ENCODE peak calls at places on chromosomes 11 and 22, in seven cellular contexts. L is fibroblast of lung, Q is ascending aorta, H is cardiac fibroblast, O is psoas muscle, E is fibroblast of mammary gland, N is cardiac muscle cell. J is an unnamed sample.

GRCh38 chr11:87219266-87219665 is 181.5 kb downstream of the TMEM135 start:
- DNase-seq in E (no peak), N (peak), H (peak), Q (no peak), L (peak), O (no peak), J (no peak)

GRCh38 chr11:112770487-112770886 is 190.7 kb upstream of the NCAM1 start:
- DNase-seq in O (peak), H (no peak), L (no peak), E (no peak), Q (no peak), N (no peak), J (no peak)

GRCh38 chr11:86341382-86341781 is 33.3 kb upstream of the CCDC81 start:
- DNase-seq in N (no peak), L (no peak), H (no peak), O (no peak), E (no peak), Q (no peak), J (no peak)

GRCh38 chr11:37907461-37908223 is 1309.6 kb upstream of the RAG2 start:
- DNase-seq in O (no peak), L (no peak), E (no peak), Q (no peak), H (no peak), N (no peak), J (no peak)

GRCh38 chr11:33615751-33616150 is 84.9 kb downstream of the C11orf91 start:
- DNase-seq in E (no peak), O (no peak), H (no peak), L (no peak), N (no peak), Q (no peak), J (no peak)

GRCh38 chr11:88292156-88292844 is 45.2 kb downstream of the CTSC start:
- DNase-seq in L (peak), N (peak), H (peak), O (no peak), E (peak), Q (no peak), J (no peak)

GRCh38 chr22:39526736-39527171 is 5.8 kb downstream of the RPS19BP1 start:
- DNase-seq in N (no peak), O (peak), Q (no peak), H (no peak), L (no peak), E (no peak), J (no peak)

GRCh38 chr11:15893080-15893492 is 463.3 kb downstream of the SOX6 start:
- DNase-seq in L (peak), E (peak), Q (no peak), N (no peak), H (peak), O (no peak), J (peak)

GRCh38 chr11:48034926-48035876 is 54.8 kb downstream of the PTPRJ start:
- DNase-seq in N (no peak), H (peak), E (peak), O (peak), L (no peak), Q (peak), J (no peak)

GRCh38 chr11:72813740-72814138 is 472 bp upstream of the ATG16L2 start:
- DNase-seq in Q (peak), O (peak), H (peak), L (peak), E (peak), N (peak), J (no peak)

GRCh38 chr11:48538991-48539390 is 50.4 kb downstream of the OR4A47 start:
- DNase-seq in E (no peak), Q (no peak), H (no peak), L (no peak), N (no peak), O (no peak), J (no peak)

GRCh38 chr11:14413307-14414072 is 54.5 kb upstream of the RRAS2 start:
- DNase-seq in L (peak), H (peak), O (peak), N (no peak), Q (peak), E (peak), J (no peak)

GRCh38 chr11:48341466-48341865 is 16.7 kb downstream of the OR4C3 start:
- DNase-seq in N (no peak), E (no peak), L (no peak), H (no peak), Q (no peak), O (no peak), J (no peak)

GRCh38 chr11:71165771-71166170 is 86.6 kb downstream of the SHANK2 start:
- DNase-seq in N (no peak), Q (peak), L (no peak), H (no peak), E (no peak), O (no peak), J (no peak)

GRCh38 chr11:79308429-79308828 is 132.4 kb downstream of the TENM4 start:
- DNase-seq in H (no peak), O (no peak), Q (no peak), E (no peak), N (no peak), L (no peak), J (no peak)

GRCh38 chr11:134617360-134617759 is 205.3 kb upstream of the B3GAT1 start:
- DNase-seq in N (no peak), Q (no peak), H (no peak), L (no peak), E (no peak), O (no peak), J (no peak)

GRCh38 chr22:25024895-25025294 is 72.4 kb downstream of the KIAA1671 start:
- DNase-seq in E (no peak), H (no peak), O (no peak), Q (no peak), L (no peak), N (no peak), J (no peak)

GRCh38 chr22:25409240-25409639 is 155.2 kb upstream of the GRK3 start:
- DNase-seq in L (no peak), H (no peak), N (no peak), O (no peak), E (no peak), Q (no peak), J (no peak)

GRCh38 chr11:9060700-9061111 is 30.7 kb downstream of the SCUBE2 start:
- DNase-seq in L (no peak), E (peak), O (no peak), Q (no peak), N (peak), H (no peak), J (no peak)

GRCh38 chr11:561148-562003 is 606 bp downstream of the RASSF7 start:
- DNase-seq in N (no peak), E (no peak), O (no peak), H (no peak), Q (no peak), L (no peak), J (no peak)

GRCh38 chr11:129453293-129453721 is 77.7 kb downstream of the BARX2 start:
- DNase-seq in E (no peak), Q (no peak), O (no peak), L (no peak), H (no peak), N (no peak), J (no peak)

GRCh38 chr11:7536102-7536501 is 22.3 kb downstream of the PPFIBP2 start:
- DNase-seq in Q (no peak), L (no peak), E (no peak), H (no peak), O (no peak), N (peak), J (no peak)

GRCh38 chr11:82980292-82980691 is 78.8 kb downstream of the DDIAS start:
- DNase-seq in H (peak), N (no peak), E (peak), Q (no peak), O (no peak), L (peak), J (peak)

GRCh38 chr22:49156662-49157285 is 670.9 kb downstream of the BRD1 start:
- DNase-seq in E (no peak), L (no peak), O (no peak), Q (no peak), N (no peak), H (no peak), J (no peak)

GRCh38 chr11:4187055-4187988 is 92.7 kb downstream of the RRM1 start:
- DNase-seq in H (peak), O (peak), Q (peak), N (peak), L (peak), E (peak), J (peak)

GRCh38 chr11:67581469-67581868 is 2.1 kb upstream of the GSTP1 start:
- DNase-seq in H (no peak), Q (no peak), O (no peak), E (no peak), N (no peak), L (no peak), J (no peak)

GRCh38 chr11:66337103-66337899 is 1.1 kb upstream of the RIN1 start:
- DNase-seq in N (no peak), E (peak), H (no peak), Q (no peak), O (peak), L (peak), J (no peak)

GRCh38 chr22:46674367-46674781 is 54.2 kb downstream of the GRAMD4 start:
- DNase-seq in L (no peak), N (no peak), H (no peak), O (peak), Q (peak), E (no peak), J (no peak)

GRCh38 chr22:42979606-42980005 is 35.3 kb downstream of the PACSIN2 start:
- DNase-seq in L (no peak), O (no peak), H (no peak), Q (no peak), E (no peak), N (no peak), J (no peak)

GRCh38 chr22:18947905-18948304 is 11.8 kb upstream of the PRODH start:
- DNase-seq in N (no peak), Q (peak), O (peak), E (no peak), H (no peak), L (no peak), J (no peak)

GRCh38 chr11:2825886-2826678 is 59.5 kb downstream of the CDKN1C start:
- DNase-seq in L (peak), O (peak), N (no peak), Q (peak), H (peak), E (peak), J (peak)

GRCh38 chr11:59668188-59668949 is 468 bp downstream of the PATL1 start:
- DNase-seq in Q (peak), E (peak), N (peak), O (peak), H (peak), L (peak), J (no peak)

GRCh38 chr11:71489311-71490043 is 36.5 kb downstream of the NADSYN1 start:
- DNase-seq in H (peak), E (peak), N (no peak), O (no peak), Q (peak), L (peak), J (no peak)

GRCh38 chr11:12285106-12285505 is 92.3 kb upstream of the PARVA start:
- DNase-seq in E (peak), L (peak), Q (peak), H (peak), N (no peak), O (no peak), J (peak)

GRCh38 chr11:25961539-25961938 is 370.4 kb upstream of the ANO3 start:
- DNase-seq in O (no peak), Q (no peak), L (peak), H (no peak), N (no peak), E (no peak), J (no peak)

GRCh38 chr22:21698430-21699329 is 32.9 kb downstream of the PPIL2 start:
- DNase-seq in L (no peak), O (peak), Q (peak), N (no peak), H (peak), E (peak), J (no peak)

GRCh38 chr11:101082813-101083212 is 46.8 kb downstream of the PGR start:
- DNase-seq in Q (no peak), L (no peak), H (no peak), E (no peak), N (no peak), O (no peak), J (no peak)

DNA sequence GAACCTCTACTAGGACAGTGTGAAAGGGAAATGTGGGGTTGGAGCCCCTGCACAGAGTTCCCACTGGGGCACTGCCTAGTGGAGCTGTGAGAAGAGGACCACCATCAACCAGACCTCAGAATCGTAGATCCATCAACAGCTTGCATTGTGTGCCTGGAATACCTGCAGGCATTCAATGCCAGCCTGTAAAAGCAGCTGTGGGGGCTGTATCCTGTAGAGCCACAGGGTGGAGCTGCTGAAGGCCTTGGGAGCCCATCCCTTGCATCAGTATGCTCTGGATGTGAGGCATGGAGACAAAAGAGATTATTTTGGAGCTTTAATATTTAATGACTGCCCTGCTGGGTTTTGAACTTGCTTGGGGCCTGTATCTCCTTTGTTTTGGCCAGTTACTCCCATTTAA is 46.3 kb downstream of the PGR start:
- DNase-seq in O (no peak), H (no peak), N (no peak), Q (no peak), E (no peak), L (no peak), J (no peak)
- TF ChIP-seq CTCF in O (no peak), H (no peak), N (no peak), Q (no peak), E (no peak), L (no peak), J (no peak)

GRCh38 chr11:76209671-76209955 is 3.3 kb upstream of the WNT11 start:
- DNase-seq in E (no peak), Q (no peak), N (no peak), O (peak), H (no peak), L (no peak), J (no peak)
- H3K4me3 ChIP-seq in E (no peak), Q (peak), N (peak), O (peak), H (peak), L (no peak), J (peak)

GRCh38 chr11:36711104-36711825 is 113.2 kb upstream of the RAG2 start:
- DNase-seq in L (no peak), O (no peak), Q (no peak), N (no peak), H (no peak), E (no peak), J (no peak)
- TF ChIP-seq CTCF in L (no peak), O (no peak), Q (no peak), N (no peak), H (no peak), E (no peak), J (no peak)

GRCh38 chr22:37696657-37697539 is at the start of gene TRIOBP:
- DNase-seq in E (peak), N (peak), O (peak), L (peak), Q (peak), H (peak), J (peak)
- H3K4me3 ChIP-seq in E (peak), N (peak), O (peak), L (no peak), Q (no peak), H (no peak), J (peak)